ENCODE peak calls at places on chromosome 1, in four cellular contexts. K is WTC11; D is activated T-cell treated with anti-CD3 and anti-CD28 coated beads for 1 hour; L is CD4-positive, alpha-beta T cell. S is an unnamed sample.

GRCh38 chr1:26038904-26039303 is 7.0 kb downstream of the SLC30A2 start:
- DNase-seq in D (no peak), L (no peak), K (no peak), S (no peak)

GRCh38 chr1:115429884-115430283 is 91.8 kb upstream of the NGF start:
- DNase-seq in D (no peak), L (no peak), K (no peak), S (no peak)

GRCh38 chr1:53535846-53536245 is 76.6 kb downstream of the DMRTB1 start:
- DNase-seq in L (no peak), K (no peak), D (no peak), S (no peak)

GRCh38 chr1:118989006-118989736 is 1.0 kb upstream of the TBX15 start:
- DNase-seq in K (peak; percentile 66), L (no peak), D (no peak), S (no peak)

GRCh38 chr1:53073899-53074311 is 11.9 kb downstream of the PODN start:
- DNase-seq in D (no peak), K (no peak), L (no peak), S (no peak)

GRCh38 chr1:117673405-117673804 is 67.6 kb downstream of the TENT5C start:
- DNase-seq in D (no peak), L (no peak), K (no peak), S (no peak)

GRCh38 chr1:179141592-179142244 is 59.8 kb downstream of the TOR3A start:
- DNase-seq in L (no peak), K (no peak), D (no peak), S (no peak)

GRCh38 chr1:221530791-221531190 is 211.1 kb downstream of the DUSP10 start:
- DNase-seq in K (no peak), L (no peak), D (no peak), S (no peak)

GRCh38 chr1:6440198-6441126 is 15.9 kb downstream of the ESPN start:
- DNase-seq in D (peak; percentile 60), K (peak; percentile 87), L (peak; percentile 66), S (no peak)

GRCh38 chr1:205583461-205584130 is 48.2 kb downstream of the ELK4 start:
- DNase-seq in D (no peak), K (no peak), L (no peak), S (no peak)

GRCh38 chr1:183144752-183145151 is 41.3 kb upstream of the LAMC2 start:
- DNase-seq in K (no peak), D (no peak), L (no peak), S (no peak)

GRCh38 chr1:8382051-8382505 is 64.2 kb downstream of the SLC45A1 start:
- DNase-seq in L (no peak), D (no peak), K (no peak), S (no peak)

GRCh38 chr1:230167419-230167852 is 100.4 kb downstream of the GALNT2 start:
- DNase-seq in K (peak; percentile 32), L (peak; percentile 24), D (peak; percentile 6), S (peak; percentile 74)

GRCh38 chr1:31987231-31987630 is 26.4 kb upstream of the KHDRBS1 start:
- DNase-seq in D (no peak), K (peak; percentile 27), L (no peak), S (no peak)

GRCh38 chr1:106022312-106022902 is 1034.1 kb upstream of the PRMT6 start:
- DNase-seq in D (no peak), K (no peak), L (no peak), S (no peak)

GRCh38 chr1:172394811-172395210 is 25.7 kb upstream of the C1orf105 start:
- DNase-seq in K (no peak), L (no peak), D (no peak), S (no peak)

GRCh38 chr1:37438037-37438970 is 36.1 kb upstream of the ZC3H12A start:
- DNase-seq in K (no peak), D (no peak), L (no peak), S (no peak)

GRCh38 chr1:53400761-53401379 is 58.3 kb upstream of the DMRTB1 start:
- DNase-seq in L (no peak), K (no peak), D (no peak), S (no peak)

GRCh38 chr1:173821680-173822079 is 2.8 kb upstream of the DARS2 start:
- DNase-seq in L (no peak), D (no peak), K (no peak), S (no peak)

GRCh38 chr1:72186733-72187307 is 95.5 kb downstream of the NEGR1 start:
- DNase-seq in K (no peak), D (no peak), L (no peak), S (no peak)

GRCh38 chr1:151629278-151629677 is 17.4 kb downstream of the SNX27 start:
- DNase-seq in K (no peak), D (no peak), L (no peak), S (no peak)

GRCh38 chr1:4594286-4594991 is 60.0 kb upstream of the AJAP1 start:
- DNase-seq in K (no peak), D (no peak), L (no peak), S (no peak)

GRCh38 chr1:193408782-193409293 is 222.4 kb upstream of the B3GALT2 start:
- DNase-seq in L (no peak), D (no peak), K (no peak), S (no peak)

GRCh38 chr1:43997295-43997694 is 5.9 kb downstream of the CCDC24 start:
- DNase-seq in L (no peak), K (no peak), D (no peak), S (no peak)

GRCh38 chr1:211420845-211421454 is 71.0 kb downstream of the RD3 start:
- DNase-seq in L (no peak), K (no peak), D (no peak), S (no peak)

GRCh38 chr1:94634977-94635416 is 93.4 kb upstream of the F3 start:
- DNase-seq in L (no peak), K (no peak), D (no peak), S (no peak)

GRCh38 chr1:211587123-211587522 is 8.2 kb upstream of the SLC30A1 start:
- DNase-seq in L (no peak), D (no peak), K (no peak), S (no peak)

S was measured in iPS DF 19.7.